ENCODE peak calls at places on chromosomes 2 and 18, in six cellular contexts. One of them, this sample, is unnamed.

GRCh38 chr2:225090746-225091145 is 48.5 kb upstream of the DOCK10 start:
- DNase-seq in right lobe of liver: no peak
- DNase-seq in body of pancreas: no peak
- DNase-seq in vagina: no peak
- DNase-seq in sigmoid colon: no peak
- DNase-seq in suprapubic skin: no peak
- DNase-seq in this sample: no peak

GRCh38 chr2:235170016-235170415 is 218.2 kb downstream of the SH3BP4 start:
- DNase-seq in sigmoid colon: no peak
- DNase-seq in vagina: no peak
- DNase-seq in body of pancreas: no peak
- DNase-seq in right lobe of liver: no peak
- DNase-seq in suprapubic skin: no peak
- DNase-seq in this sample: no peak

GRCh38 chr2:167294031-167294774 is 405.9 kb downstream of the XIRP2 start:
- DNase-seq in right lobe of liver: no peak
- DNase-seq in sigmoid colon: no peak
- DNase-seq in body of pancreas: peak
- DNase-seq in suprapubic skin: no peak
- DNase-seq in vagina: no peak
- DNase-seq in this sample: no peak

GRCh38 chr2:113083311-113083710 is 15.5 kb downstream of the IL1F10 start:
- DNase-seq in right lobe of liver: no peak
- DNase-seq in vagina: no peak
- DNase-seq in body of pancreas: no peak
- DNase-seq in suprapubic skin: no peak
- DNase-seq in sigmoid colon: no peak
- DNase-seq in this sample: no peak

GRCh38 chr18:9952633-9953416 is 39.0 kb downstream of the VAPA start:
- DNase-seq in suprapubic skin: no peak
- DNase-seq in right lobe of liver: no peak
- DNase-seq in vagina: no peak
- DNase-seq in body of pancreas: no peak
- DNase-seq in sigmoid colon: no peak
- DNase-seq in this sample: peak

GRCh38 chr2:149645391-149645790 is 57.8 kb upstream of the MMADHC start:
- DNase-seq in body of pancreas: no peak
- DNase-seq in suprapubic skin: no peak
- DNase-seq in sigmoid colon: no peak
- DNase-seq in vagina: no peak
- DNase-seq in right lobe of liver: no peak
- DNase-seq in this sample: no peak

GRCh38 chr2:54063967-54064535 is 51.4 kb upstream of the ACYP2 start:
- DNase-seq in vagina: no peak
- DNase-seq in suprapubic skin: no peak
- DNase-seq in body of pancreas: peak
- DNase-seq in sigmoid colon: no peak
- DNase-seq in right lobe of liver: no peak
- DNase-seq in this sample: no peak

GRCh38 chr18:25299426-25299825 is 52.5 kb downstream of the ZNF521 start:
- DNase-seq in body of pancreas: no peak
- DNase-seq in right lobe of liver: no peak
- DNase-seq in vagina: no peak
- DNase-seq in suprapubic skin: no peak
- DNase-seq in sigmoid colon: no peak
- DNase-seq in this sample: peak

GRCh38 chr2:120429586-120430500 is 83.9 kb downstream of the INHBB start:
- DNase-seq in body of pancreas: no peak
- DNase-seq in suprapubic skin: no peak
- DNase-seq in sigmoid colon: no peak
- DNase-seq in vagina: no peak
- DNase-seq in right lobe of liver: no peak
- DNase-seq in this sample: no peak

GRCh38 chr2:117956036-117956791 is 57.7 kb downstream of the CCDC93 start:
- DNase-seq in body of pancreas: no peak
- DNase-seq in vagina: no peak
- DNase-seq in suprapubic skin: no peak
- DNase-seq in right lobe of liver: no peak
- DNase-seq in sigmoid colon: no peak
- DNase-seq in this sample: peak

GRCh38 chr2:95353613-95354468 is 48.7 kb upstream of the FAHD2A start:
- DNase-seq in body of pancreas: no peak
- DNase-seq in sigmoid colon: peak
- DNase-seq in vagina: peak
- DNase-seq in right lobe of liver: peak
- DNase-seq in suprapubic skin: peak
- DNase-seq in this sample: no peak

GRCh38 chr2:45117383-45117782 is 108.1 kb upstream of the SIX2 start:
- DNase-seq in sigmoid colon: no peak
- DNase-seq in suprapubic skin: no peak
- DNase-seq in right lobe of liver: no peak
- DNase-seq in body of pancreas: no peak
- DNase-seq in vagina: no peak
- DNase-seq in this sample: no peak

GRCh38 chr2:231597014-231597611 is 4.4 kb downstream of the TEX44 start:
- DNase-seq in right lobe of liver: no peak
- DNase-seq in body of pancreas: no peak
- DNase-seq in suprapubic skin: no peak
- DNase-seq in vagina: no peak
- DNase-seq in sigmoid colon: no peak
- DNase-seq in this sample: no peak

GRCh38 chr18:24022141-24022540 is 7.6 kb downstream of the TTC39C start:
- DNase-seq in vagina: no peak
- DNase-seq in body of pancreas: no peak
- DNase-seq in sigmoid colon: no peak
- DNase-seq in suprapubic skin: no peak
- DNase-seq in right lobe of liver: no peak
- DNase-seq in this sample: no peak

GRCh38 chr2:222837643-222838056 is 23.2 kb upstream of the ACSL3 start:
- DNase-seq in body of pancreas: no peak
- DNase-seq in suprapubic skin: no peak
- DNase-seq in right lobe of liver: no peak
- DNase-seq in vagina: no peak
- DNase-seq in sigmoid colon: no peak
- DNase-seq in this sample: no peak

GRCh38 chr2:74696758-74697327 is 42.8 kb downstream of the SEMA4F start:
- DNase-seq in body of pancreas: no peak
- DNase-seq in vagina: no peak
- DNase-seq in sigmoid colon: no peak
- DNase-seq in suprapubic skin: no peak
- DNase-seq in right lobe of liver: no peak
- DNase-seq in this sample: no peak

GRCh38 chr2:74691955-74692354 is 37.9 kb downstream of the SEMA4F start:
- DNase-seq in body of pancreas: no peak
- DNase-seq in suprapubic skin: no peak
- DNase-seq in sigmoid colon: no peak
- DNase-seq in right lobe of liver: no peak
- DNase-seq in vagina: no peak
- DNase-seq in this sample: no peak

GRCh38 chr2:74690571-74690970 is 36.5 kb downstream of the SEMA4F start:
- DNase-seq in sigmoid colon: no peak
- DNase-seq in suprapubic skin: no peak
- DNase-seq in right lobe of liver: no peak
- DNase-seq in vagina: no peak
- DNase-seq in body of pancreas: peak
- DNase-seq in this sample: peak

GRCh38 chr2:74694281-74694680 is 40.2 kb downstream of the SEMA4F start:
- DNase-seq in vagina: no peak
- DNase-seq in body of pancreas: no peak
- DNase-seq in suprapubic skin: no peak
- DNase-seq in sigmoid colon: no peak
- DNase-seq in right lobe of liver: no peak
- DNase-seq in this sample: no peak

DNA sequence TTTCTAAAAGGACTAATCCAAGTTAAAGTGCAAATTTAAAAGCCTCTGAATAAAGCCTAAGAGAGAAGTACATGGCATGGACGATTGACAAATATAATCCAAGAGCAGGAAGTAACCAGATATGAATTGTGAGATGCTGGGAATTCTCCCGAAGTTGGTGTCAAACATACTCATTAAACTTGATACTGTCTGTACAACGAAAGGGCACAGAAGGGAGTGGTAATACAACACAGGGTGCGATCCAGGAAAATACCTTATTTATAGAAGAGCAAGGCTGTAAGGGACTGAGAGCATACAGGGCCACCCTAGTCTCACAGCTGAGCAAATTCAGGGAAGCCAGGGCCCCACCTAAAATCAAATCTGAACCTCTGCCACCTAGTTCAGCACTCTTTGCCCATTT is 41.6 kb downstream of the SEMA4F start:
- DNase-seq in vagina: no peak
- DNase-seq in suprapubic skin: no peak
- DNase-seq in body of pancreas: no peak
- DNase-seq in sigmoid colon: no peak
- DNase-seq in right lobe of liver: no peak
- DNase-seq in this sample: no peak
- TF ChIP-seq POLR2A in vagina: no peak
- TF ChIP-seq POLR2A in suprapubic skin: no peak
- TF ChIP-seq POLR2A in body of pancreas: no peak
- TF ChIP-seq POLR2A in sigmoid colon: no peak
- TF ChIP-seq POLR2A in right lobe of liver: no peak
- TF ChIP-seq POLR2A in this sample: no peak

GRCh38 chr2:241609859-241610793 is 26.8 kb downstream of the THAP4 start:
- DNase-seq in sigmoid colon: peak
- DNase-seq in right lobe of liver: peak
- DNase-seq in suprapubic skin: peak
- DNase-seq in body of pancreas: peak
- DNase-seq in vagina: no peak
- DNase-seq in this sample: peak
- TF ChIP-seq POLR2A in sigmoid colon: peak
- TF ChIP-seq POLR2A in right lobe of liver: no peak
- TF ChIP-seq POLR2A in suprapubic skin: no peak
- TF ChIP-seq POLR2A in body of pancreas: peak
- TF ChIP-seq POLR2A in vagina: no peak
- TF ChIP-seq POLR2A in this sample: no peak

DNA sequence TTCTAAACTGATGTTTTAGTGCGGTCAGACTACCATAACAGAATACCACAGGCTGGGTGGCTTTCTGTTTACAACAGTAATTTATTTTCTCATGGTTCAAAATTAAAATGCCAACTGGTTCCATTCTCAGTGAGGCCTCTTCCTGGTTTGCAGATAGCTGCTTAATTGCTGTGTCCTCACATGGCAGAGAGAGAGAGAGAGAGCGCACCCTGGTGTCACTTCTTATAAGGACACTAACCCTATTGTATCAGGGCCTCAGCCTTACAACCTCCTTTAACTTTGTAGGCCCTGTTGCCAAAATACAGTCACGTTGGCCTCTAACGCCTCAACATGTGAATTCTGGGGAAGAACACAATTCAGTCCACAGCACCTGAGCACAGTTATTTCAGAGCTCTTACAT is 37.5 kb upstream of the ZNF385B start:
- DNase-seq in vagina: no peak
- DNase-seq in body of pancreas: no peak
- DNase-seq in right lobe of liver: no peak
- DNase-seq in sigmoid colon: no peak
- DNase-seq in suprapubic skin: no peak
- DNase-seq in this sample: peak
- TF ChIP-seq POLR2A in vagina: no peak
- TF ChIP-seq POLR2A in body of pancreas: no peak
- TF ChIP-seq POLR2A in right lobe of liver: no peak
- TF ChIP-seq POLR2A in sigmoid colon: no peak
- TF ChIP-seq POLR2A in suprapubic skin: no peak
- TF ChIP-seq POLR2A in this sample: no peak

DNA sequence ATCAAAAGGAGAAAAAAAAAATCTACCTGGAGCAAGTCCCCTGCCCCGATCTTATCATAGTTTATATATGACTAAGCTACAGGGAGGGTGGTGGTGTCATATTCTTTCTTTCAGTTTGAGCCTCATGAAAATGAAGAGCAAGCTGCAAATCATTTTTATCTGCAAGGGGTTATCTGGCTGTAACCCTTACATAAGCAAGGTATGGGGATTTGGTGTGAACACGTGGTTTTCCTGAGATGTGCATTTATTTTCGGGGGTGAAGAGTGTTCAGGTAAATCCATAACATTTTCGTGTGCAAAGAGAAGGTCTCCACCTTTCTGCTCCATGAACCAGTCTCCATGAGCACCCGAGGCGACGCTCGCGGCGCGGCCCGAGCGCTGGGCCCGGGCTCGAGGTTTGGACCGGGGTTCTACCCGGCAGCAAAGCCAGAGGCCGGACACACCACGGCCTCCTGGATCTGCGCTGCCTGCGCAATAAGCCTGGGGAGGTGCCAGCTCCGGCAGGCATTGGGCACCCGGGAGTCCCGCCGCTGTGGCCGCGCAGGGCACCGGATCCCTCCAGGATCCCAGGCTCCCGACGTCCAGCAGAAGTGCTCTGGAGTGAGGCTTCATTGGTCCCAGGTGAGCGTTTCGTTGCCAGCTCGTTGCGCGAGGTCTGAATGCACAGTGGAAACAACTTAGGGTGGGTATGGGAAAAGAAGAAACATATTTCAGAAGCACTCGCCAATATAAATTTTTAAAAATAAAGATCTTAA is 36.1 kb upstream of the GPD2 start:
- DNase-seq in right lobe of liver: peak
- DNase-seq in suprapubic skin: peak
- DNase-seq in vagina: peak
- DNase-seq in sigmoid colon: peak
- DNase-seq in body of pancreas: peak
- DNase-seq in this sample: no peak
- TF ChIP-seq POLR2A in right lobe of liver: peak
- TF ChIP-seq POLR2A in suprapubic skin: no peak
- TF ChIP-seq POLR2A in vagina: no peak
- TF ChIP-seq POLR2A in sigmoid colon: no peak
- TF ChIP-seq POLR2A in body of pancreas: peak
- TF ChIP-seq POLR2A in this sample: no peak

GRCh38 chr2:232876071-232876977 is 6.3 kb downstream of the SNORC start:
- DNase-seq in suprapubic skin: peak
- DNase-seq in body of pancreas: no peak
- DNase-seq in sigmoid colon: peak
- DNase-seq in vagina: no peak
- DNase-seq in right lobe of liver: peak
- DNase-seq in this sample: peak
- TF ChIP-seq POLR2A in suprapubic skin: no peak
- TF ChIP-seq POLR2A in body of pancreas: no peak
- TF ChIP-seq POLR2A in sigmoid colon: no peak
- TF ChIP-seq POLR2A in vagina: no peak
- TF ChIP-seq POLR2A in right lobe of liver: peak
- TF ChIP-seq POLR2A in this sample: no peak

GRCh38 chr2:127085260-127085666 is 21.7 kb downstream of the BIN1 start:
- DNase-seq in sigmoid colon: no peak
- DNase-seq in right lobe of liver: no peak
- DNase-seq in vagina: no peak
- DNase-seq in suprapubic skin: no peak
- DNase-seq in body of pancreas: no peak
- DNase-seq in this sample: no peak

GRCh38 chr2:127084611-127085031 is 22.3 kb downstream of the BIN1 start:
- DNase-seq in right lobe of liver: no peak
- DNase-seq in suprapubic skin: no peak
- DNase-seq in vagina: no peak
- DNase-seq in body of pancreas: no peak
- DNase-seq in sigmoid colon: no peak
- DNase-seq in this sample: no peak

GRCh38 chr2:127088706-127089105 is 18.2 kb downstream of the BIN1 start:
- DNase-seq in right lobe of liver: no peak
- DNase-seq in suprapubic skin: no peak
- DNase-seq in body of pancreas: no peak
- DNase-seq in sigmoid colon: no peak
- DNase-seq in vagina: no peak
- DNase-seq in this sample: no peak

GRCh38 chr2:127087780-127088495 is 19.0 kb downstream of the BIN1 start:
- DNase-seq in suprapubic skin: no peak
- DNase-seq in body of pancreas: no peak
- DNase-seq in vagina: no peak
- DNase-seq in sigmoid colon: no peak
- DNase-seq in right lobe of liver: no peak
- DNase-seq in this sample: no peak

GRCh38 chr2:127086800-127087737 is 19.9 kb downstream of the BIN1 start:
- DNase-seq in sigmoid colon: peak
- DNase-seq in suprapubic skin: no peak
- DNase-seq in body of pancreas: no peak
- DNase-seq in vagina: peak
- DNase-seq in right lobe of liver: no peak
- DNase-seq in this sample: no peak
- TF ChIP-seq POLR2A in sigmoid colon: no peak
- TF ChIP-seq POLR2A in suprapubic skin: no peak
- TF ChIP-seq POLR2A in body of pancreas: no peak
- TF ChIP-seq POLR2A in vagina: no peak
- TF ChIP-seq POLR2A in right lobe of liver: no peak
- TF ChIP-seq POLR2A in this sample: no peak

This sample was measured in erythroblast.